ENCODE peak calls at places on chromosomes 2 and 18, in ten cellular contexts. T is fibroblast of pulmonary artery, K is left ventricle myocardium inferior, B is upper lobe of right lung, G is IMR-90, I is AG10803, E is SK-N-SH, A is right lobe of liver, C is osteocyte, F is ovary. L is an unnamed sample.

GRCh38 chr2:233453916-233454315 is 99.6 kb downstream of the DGKD start:
- DNase-seq in F (no peak), K (no peak), E (no peak), G (no peak), B (peak; percentile 21), C (no peak), A (peak; percentile 7), T (no peak), I (no peak), L (peak; percentile 17)

GRCh38 chr2:158079672-158080071 is 22.0 kb upstream of the UPP2 start:
- DNase-seq in K (no peak), F (no peak), I (no peak), T (peak; percentile 7), E (no peak), B (no peak), A (no peak), C (no peak), G (peak; percentile 16), L (no peak)

GRCh38 chr2:178530625-178531142 is 50.4 kb downstream of the PLEKHA3 start:
- DNase-seq in E (no peak), C (no peak), I (no peak), F (no peak), T (no peak), G (no peak), K (no peak), A (no peak), B (no peak), L (peak; percentile 62)

GRCh38 chr2:74037379-74037860 is 52.7 kb downstream of the TET3 start:
- DNase-seq in E (no peak), B (no peak), F (no peak), A (no peak), G (peak; percentile 48), C (no peak), K (no peak), I (peak; percentile 67), T (peak; percentile 73), L (no peak)

GRCh38 chr2:31992025-31992566 is 18.7 kb downstream of the MEMO1 start:
- DNase-seq in G (no peak), K (no peak), B (no peak), E (no peak), A (no peak), C (no peak), F (no peak), I (no peak), T (no peak), L (no peak)

GRCh38 chr18:51427012-51427411 is 229.5 kb upstream of the MEX3C start:
- DNase-seq in F (no peak), A (no peak), T (peak; percentile 29), K (no peak), I (no peak), C (no peak), E (no peak), B (no peak), G (no peak), L (no peak)

GRCh38 chr2:165953306-165953654 is 296 bp downstream of the TTC21B start:
- DNase-seq in E (no peak), B (no peak), F (no peak), A (no peak), T (no peak), C (no peak), I (no peak), G (no peak), K (no peak), L (peak; percentile 45)

GRCh38 chr2:40201425-40201824 is 250.5 kb downstream of the SLC8A1 start:
- DNase-seq in T (no peak), K (no peak), E (no peak), B (no peak), C (no peak), G (peak; percentile 70), A (no peak), F (no peak), I (no peak), L (no peak)

GRCh38 chr2:113084249-113085000 is 16.7 kb downstream of the IL1F10 start:
- DNase-seq in F (no peak), T (peak; percentile 19), C (no peak), B (no peak), G (no peak), K (no peak), A (no peak), E (no peak), I (no peak), L (no peak)

GRCh38 chr2:236012155-236012554 is 156.0 kb downstream of the GBX2 start:
- DNase-seq in F (no peak), I (no peak), E (no peak), G (no peak), T (no peak), C (no peak), K (no peak), A (no peak), B (no peak), L (no peak)

GRCh38 chr2:213066445-213066746 is 85.0 kb downstream of the IKZF2 start:
- DNase-seq in C (no peak), T (no peak), E (no peak), A (no peak), B (no peak), G (no peak), I (no peak), K (no peak), F (no peak), L (no peak)

GRCh38 chr2:100876231-100876860 is 56.4 kb downstream of the NPAS2 start:
- DNase-seq in K (no peak), E (no peak), B (no peak), F (no peak), T (no peak), C (no peak), G (peak; percentile 41), A (no peak), I (no peak), L (no peak)

GRCh38 chr2:188970201-188970600 is 4.0 kb upstream of the COL3A1 start:
- DNase-seq in T (no peak), K (no peak), G (no peak), I (peak; percentile 65), F (no peak), B (no peak), C (no peak), A (no peak), E (no peak), L (no peak)

GRCh38 chr2:235162070-235162469 is 210.3 kb downstream of the SH3BP4 start:
- DNase-seq in K (no peak), I (no peak), T (peak; percentile 17), A (no peak), C (no peak), F (no peak), B (no peak), E (no peak), G (no peak), L (no peak)

GRCh38 chr18:25136416-25137132 is 215.4 kb downstream of the ZNF521 start:
- DNase-seq in T (no peak), B (no peak), E (no peak), K (no peak), G (no peak), F (peak; percentile 37), I (no peak), C (no peak), A (no peak), L (no peak)

GRCh38 chr18:22640281-22640842 is 222.6 kb upstream of the CTAGE1 start:
- DNase-seq in T (no peak), I (peak; percentile 1), E (no peak), F (no peak), G (no peak), C (no peak), K (no peak), B (no peak), A (no peak), L (no peak)
- TF ChIP-seq CTCF in T (no peak), I (no peak), E (no peak), F (no peak), G (no peak), C (no peak), K (no peak), B (no peak), A (no peak), L (no peak)

GRCh38 chr2:182866461-182867369 is at the start of gene FRZB:
- DNase-seq in B (peak; percentile 70), F (peak; percentile 80), E (peak; percentile 84), A (peak; percentile 55), I (peak; percentile 49), G (peak; percentile 73), C (peak; percentile 86), K (peak; percentile 73), T (peak; percentile 69), L (no peak)

GRCh38 chr2:182868423-182868822 is 2.0 kb upstream of the FRZB start:
- DNase-seq in B (no peak), G (no peak), K (no peak), F (no peak), A (no peak), C (no peak), E (peak; percentile 23), T (no peak), I (no peak), L (no peak)

GRCh38 chr2:182867411-182868048 is 1.1 kb upstream of the FRZB start:
- DNase-seq in F (no peak), C (no peak), A (no peak), I (no peak), B (no peak), E (peak; percentile 49), T (no peak), K (no peak), G (no peak), L (no peak)

GRCh38 chr2:182868049-182868422 is 1.6 kb upstream of the FRZB start:
- DNase-seq in C (no peak), I (no peak), K (no peak), A (no peak), E (peak; percentile 75), T (no peak), F (no peak), B (no peak), G (no peak), L (no peak)

GRCh38 chr2:182870227-182870626 is 3.8 kb upstream of the FRZB start:
- DNase-seq in T (no peak), A (no peak), K (no peak), C (no peak), E (no peak), I (no peak), B (no peak), G (no peak), F (no peak), L (no peak)
- TF ChIP-seq CTCF in T (peak; percentile 6), A (no peak), K (peak; percentile 20), C (peak; percentile 25), E (peak; percentile 48), I (no peak), B (peak; percentile 6), G (no peak), F (no peak), L (no peak)

GRCh38 chr2:110864176-110864575 is 131.8 kb downstream of the ACOXL start:
- DNase-seq in E (no peak), I (no peak), G (no peak), T (no peak), B (no peak), F (no peak), C (peak; percentile 10), K (no peak), A (no peak), L (no peak)
- TF ChIP-seq CTCF in E (no peak), I (no peak), G (no peak), T (no peak), B (no peak), F (no peak), C (no peak), K (no peak), A (no peak), L (no peak)

DNA sequence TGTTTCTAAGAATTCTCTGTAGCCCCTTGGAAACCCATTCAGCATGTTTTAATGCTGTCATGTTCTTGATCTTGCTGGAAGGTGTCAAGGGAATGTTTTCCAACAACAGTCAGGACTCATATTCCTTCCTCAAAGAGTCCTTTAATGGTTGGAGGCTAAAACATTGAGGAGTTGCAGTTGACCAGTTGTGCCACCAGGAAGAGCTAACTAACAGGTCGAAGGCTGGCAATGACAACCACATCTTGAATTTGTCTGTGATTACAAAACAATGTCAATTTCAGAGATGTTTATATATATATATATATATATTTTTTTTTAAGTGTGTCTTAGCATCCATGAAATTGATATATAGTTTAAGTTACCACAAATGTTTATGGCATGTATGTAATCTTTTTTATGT is 151.5 kb downstream of the INO80D start:
- DNase-seq in T (peak; percentile 22), G (no peak), B (no peak), K (no peak), F (no peak), C (no peak), A (no peak), I (no peak), E (no peak), L (no peak)
- TF ChIP-seq CTCF in T (peak; percentile 19), G (peak; percentile 8), B (peak; percentile 18), K (no peak), F (no peak), C (no peak), A (peak; percentile 44), I (peak; percentile 21), E (peak; percentile 12), L (peak; percentile 9)

L was measured in CD14-positive monocyte.